ENCODE peak calls at places on chromosomes 7 and 10, in four cellular contexts. W, O, H and Y are unnamed samples.

GRCh38 chr7:144027070-144027469 is 21.7 kb upstream of the OR2A5 start:
- DNase-seq in H (no peak), W (peak), O (peak), Y (peak)

GRCh38 chr10:68697106-68697505 is 23.9 kb upstream of the CCAR1 start:
- DNase-seq in W (no peak), O (no peak), H (no peak), Y (no peak)

GRCh38 chr10:124245806-124246440 is 152.5 kb upstream of the CHST15 start:
- DNase-seq in W (no peak), H (no peak), O (no peak), Y (no peak)

GRCh38 chr7:6252748-6253147 is 19.7 kb downstream of the CYTH3 start:
- DNase-seq in H (peak), O (peak), W (no peak), Y (no peak)

GRCh38 chr7:46909601-46910051 is 672.3 kb downstream of the TNS3 start:
- DNase-seq in W (peak), O (peak), H (peak), Y (no peak)

GRCh38 chr10:71314028-71314693 is 4.9 kb upstream of the SLC29A3 start:
- DNase-seq in W (no peak), O (peak), H (no peak), Y (peak)

GRCh38 chr7:93117327-93117726 is 452 bp downstream of the SAMD9 start:
- DNase-seq in O (no peak), H (no peak), W (no peak), Y (no peak)

GRCh38 chr10:3835770-3836169 is 50.8 kb upstream of the KLF6 start:
- DNase-seq in O (no peak), H (no peak), W (no peak), Y (no peak)

GRCh38 chr7:140003913-140004382 is 58.8 kb downstream of the PARP12 start:
- DNase-seq in W (peak), O (peak), H (peak), Y (peak)

GRCh38 chr7:33423646-33424020 is 294.3 kb downstream of the BBS9 start:
- DNase-seq in W (no peak), O (peak), H (no peak), Y (peak)

GRCh38 chr10:34959321-34959720 is 130.8 kb downstream of the CUL2 start:
- DNase-seq in H (no peak), W (no peak), O (no peak), Y (peak)

GRCh38 chr7:44973610-44974401 is 5.0 kb downstream of the MYO1G start:
- DNase-seq in O (no peak), H (no peak), W (no peak), Y (peak)

GRCh38 chr10:113493195-113493594 is 59.7 kb upstream of the HABP2 start:
- DNase-seq in H (peak), W (no peak), O (peak), Y (no peak)

GRCh38 chr7:102917436-102918353 is 4.9 kb downstream of the LRRC17 start:
- DNase-seq in H (no peak), O (no peak), W (no peak), Y (peak)

GRCh38 chr7:78912781-78913180 is 540.7 kb downstream of the MAGI2 start:
- DNase-seq in H (no peak), O (peak), W (no peak), Y (no peak)

GRCh38 chr10:103695584-103696005 is 159.8 kb downstream of the SH3PXD2A start:
- DNase-seq in W (no peak), H (no peak), O (peak), Y (peak)

GRCh38 chr10:127694580-127695193 is 42.3 kb upstream of the FOXI2 start:
- DNase-seq in H (peak), W (no peak), O (peak), Y (peak)

GRCh38 chr7:132857031-132857430 is 224.9 kb downstream of the CHCHD3 start:
- DNase-seq in O (no peak), W (no peak), H (no peak), Y (no peak)

GRCh38 chr7:19725770-19726169 is 16.9 kb upstream of the POLR1F start:
- DNase-seq in O (no peak), H (no peak), W (no peak), Y (no peak)

GRCh38 chr7:158286210-158286609 is 301.4 kb downstream of the PTPRN2 start:
- DNase-seq in W (no peak), O (no peak), H (no peak), Y (peak)

GRCh38 chr7:64562246-64562620 is 638 bp downstream of the ZNF680 start:
- DNase-seq in O (peak), W (no peak), H (no peak), Y (peak)

GRCh38 chr10:103654925-103655324 is 161.4 kb downstream of the NEURL1 start:
- DNase-seq in O (no peak), H (no peak), W (no peak), Y (no peak)

GRCh38 chr10:7886056-7886455 is 67.8 kb downstream of the TAF3 start:
- DNase-seq in W (no peak), H (peak), O (no peak), Y (no peak)

GRCh38 chr7:134565643-134566136 is 16.8 kb downstream of the AKR1B15 start:
- DNase-seq in O (peak), H (peak), W (no peak), Y (no peak)

DNA sequence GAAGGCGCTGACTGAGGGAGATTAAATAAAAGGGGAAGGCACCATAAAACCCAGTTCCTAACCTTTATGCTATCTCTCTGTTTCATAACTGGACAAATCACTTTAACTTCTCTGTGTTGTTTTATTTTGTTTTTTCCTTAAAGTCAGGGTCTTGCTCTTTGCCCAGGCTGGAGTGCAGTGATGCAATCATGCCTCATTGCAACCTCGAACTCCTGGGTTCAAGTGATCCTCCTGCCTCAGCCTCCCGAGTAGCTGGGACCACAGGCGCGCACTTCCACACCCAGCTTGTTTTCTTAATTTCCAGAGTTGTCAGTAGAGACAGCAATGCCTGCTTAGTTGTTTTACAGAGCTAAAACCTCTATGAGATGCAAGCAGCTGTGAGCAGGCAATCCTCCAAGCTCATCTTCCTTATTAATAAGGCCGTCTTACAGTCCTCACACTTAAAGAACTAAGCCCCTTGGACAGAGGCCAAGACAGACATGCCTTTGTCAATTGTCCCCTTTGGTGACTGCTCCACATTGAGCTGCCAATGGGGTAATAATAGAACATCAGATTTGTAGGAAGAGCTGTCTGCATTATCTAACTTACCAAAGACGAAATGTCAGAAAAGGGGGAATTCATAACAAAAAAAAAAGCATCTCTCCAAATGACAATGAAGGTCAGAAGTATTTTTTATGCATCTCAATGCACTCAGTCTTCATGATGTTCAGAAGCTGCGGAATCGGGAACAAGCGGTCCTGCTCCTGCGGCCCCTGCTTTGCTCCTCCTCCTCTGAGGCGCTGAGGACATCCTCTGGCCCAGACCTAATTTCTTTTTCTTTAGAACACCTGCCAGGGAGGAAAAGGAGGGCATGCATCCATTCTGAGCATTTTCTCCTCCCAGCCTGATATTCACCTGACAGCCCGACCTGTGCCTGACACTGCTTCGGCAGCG is 62.7 kb upstream of the RNF32 start:
- DNase-seq in W (no peak), O (no peak), H (no peak), Y (no peak)
- TF ChIP-seq CTCF in W (no peak), O (no peak), H (no peak), Y (no peak)

GRCh38 chr10:6864142-6864541 is 284.1 kb upstream of the PRKCQ start:
- DNase-seq in H (no peak), O (no peak), W (no peak), Y (no peak)

GRCh38 chr10:6871128-6871527 is 291.1 kb upstream of the PRKCQ start:
- DNase-seq in H (no peak), O (peak), W (no peak), Y (no peak)

GRCh38 chr10:6866757-6867156 is 286.7 kb upstream of the PRKCQ start:
- DNase-seq in W (no peak), O (no peak), H (no peak), Y (no peak)
- TF ChIP-seq CTCF in W (no peak), O (no peak), H (no peak), Y (no peak)

DNA sequence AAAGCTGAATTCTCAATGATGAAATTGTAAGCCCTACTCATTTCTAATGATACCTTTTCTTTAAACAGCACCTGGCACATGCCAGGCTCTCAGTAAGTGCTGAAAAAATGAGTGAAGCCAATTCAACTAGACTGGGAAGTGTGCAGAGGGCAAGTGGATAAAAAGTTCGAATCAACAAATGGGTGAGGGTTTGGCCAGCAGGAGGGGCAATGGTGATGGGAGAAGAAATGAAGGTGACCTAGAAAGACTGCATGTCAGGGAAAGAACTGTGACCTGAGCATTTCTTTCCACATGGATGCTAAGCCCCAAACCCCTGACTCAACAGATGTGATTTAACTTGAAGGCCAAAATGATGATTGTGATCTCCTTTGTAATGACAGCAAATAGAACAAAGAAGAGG is 54.6 kb downstream of the DKK1 start:
- DNase-seq in W (no peak), H (no peak), O (no peak), Y (no peak)
- TF ChIP-seq CTCF in W (no peak), H (peak), O (peak), Y (no peak)

DNA sequence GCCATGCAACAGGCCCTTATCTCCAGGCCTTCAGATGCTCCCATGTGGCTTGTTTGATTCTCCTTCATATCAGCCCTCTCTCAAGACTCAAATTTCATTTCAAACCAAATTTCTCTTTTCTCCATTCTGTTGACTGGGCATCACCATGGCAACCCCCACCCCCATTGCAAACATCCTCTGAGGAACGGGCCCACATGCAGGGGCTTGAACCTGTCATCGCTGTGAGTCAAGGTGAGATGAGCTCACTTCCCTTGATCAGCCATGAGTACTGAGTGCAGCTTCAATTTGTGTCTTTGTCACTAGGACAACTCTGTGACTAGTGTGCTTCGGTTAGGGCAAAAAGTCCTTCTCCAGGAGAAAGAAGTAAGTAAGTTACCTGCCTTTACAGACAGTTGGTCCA is 41.8 kb downstream of the CALML3 start:
- DNase-seq in W (no peak), H (peak), O (no peak), Y (no peak)
- TF ChIP-seq CTCF in W (no peak), H (no peak), O (no peak), Y (no peak)

GRCh38 chr7:37918526-37918925 is 1.9 kb upstream of the SFRP4 start:
- DNase-seq in O (no peak), W (no peak), H (no peak), Y (peak)
- TF ChIP-seq CTCF in O (peak), W (no peak), H (no peak), Y (peak)

DNA sequence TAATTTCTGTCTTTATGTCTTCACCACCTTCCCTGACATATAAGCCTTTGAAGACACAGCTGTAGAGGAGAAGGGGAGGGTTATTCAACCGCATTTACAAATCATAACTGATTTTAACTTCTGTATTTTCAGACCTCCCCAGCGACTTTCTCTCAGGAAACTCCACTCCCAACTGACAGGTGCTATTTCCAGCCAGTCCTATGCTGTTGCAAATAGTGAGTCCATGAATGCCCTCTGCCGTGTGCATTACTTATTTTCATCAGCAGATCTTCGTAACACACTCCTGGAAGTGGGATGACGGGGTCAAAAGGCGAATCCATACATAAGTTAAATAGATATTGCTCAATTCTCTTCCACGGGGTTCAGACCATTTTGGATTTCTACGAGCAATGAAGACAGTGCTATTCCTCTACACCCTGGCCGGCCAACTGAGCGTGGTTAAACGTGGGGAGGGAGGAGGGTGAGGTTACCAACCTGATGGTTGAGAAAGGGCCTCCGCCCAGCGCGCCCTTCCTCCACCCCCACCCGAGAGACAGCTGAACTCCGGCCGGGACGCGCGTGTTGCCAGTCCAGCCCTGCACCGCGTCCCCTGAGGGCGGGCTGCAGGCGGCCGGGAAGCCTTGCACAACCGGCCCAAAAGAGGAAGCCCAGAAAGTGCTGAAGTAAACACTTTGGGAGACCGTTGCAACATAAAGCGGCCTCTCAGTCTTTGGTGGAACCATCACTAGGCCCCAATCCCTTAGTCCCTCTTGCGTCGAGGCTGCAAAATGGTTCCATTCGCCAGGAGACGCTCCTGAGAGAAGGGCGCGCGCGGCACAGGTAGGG is at the start of gene APBB1IP:
- DNase-seq in W (no peak), O (peak), H (no peak), Y (peak)
- TF ChIP-seq CTCF in W (no peak), O (no peak), H (no peak), Y (no peak)

GRCh38 chr10:12846718-12847117 is 154.8 kb downstream of the CCDC3 start:
- DNase-seq in O (peak), H (no peak), W (no peak), Y (no peak)

GRCh38 chr10:12849351-12850181 is 151.9 kb downstream of the CCDC3 start:
- DNase-seq in H (peak), W (no peak), O (peak), Y (peak)

GRCh38 chr10:12844796-12845524 is 156.6 kb downstream of the CCDC3 start:
- DNase-seq in O (peak), W (peak), H (peak), Y (no peak)

GRCh38 chr10:12848439-12849173 is 152.9 kb downstream of the CCDC3 start:
- DNase-seq in O (no peak), H (no peak), W (no peak), Y (no peak)

GRCh38 chr10:12847361-12847975 is 154.0 kb downstream of the CCDC3 start:
- DNase-seq in O (no peak), H (no peak), W (no peak), Y (peak)
- TF ChIP-seq CTCF in O (peak), H (no peak), W (peak), Y (peak)